ENCODE peak calls at places on chromosomes 11 and 22, in ten cellular contexts. H is heart right ventricle, Z is adrenal gland, L is WTC11, T is tibial artery, M is GM13977, A is dorsolateral prefrontal cortex, O is glutamatergic neuron, E is AG10803, Y is lower leg skin. Q is an unnamed sample.

GRCh38 chr11:74849525-74850391 is 99.1 kb downstream of the XRRA1 start:
- DNase-seq in Y (no peak), Z (no peak), A (no peak), T (no peak), H (peak; percentile 15), M (no peak), O (no peak), L (peak; percentile 56), E (peak; percentile 61), Q (no peak)

GRCh38 chr11:127059286-127060200 is 59.0 kb upstream of the KIRREL3 start:
- DNase-seq in Y (peak; percentile 10), L (no peak), E (peak; percentile 68), A (peak; percentile 57), T (no peak), H (no peak), O (no peak), Z (no peak), M (no peak), Q (no peak)

GRCh38 chr11:94602430-94603372 is 35.5 kb downstream of the PIWIL4 start:
- DNase-seq in L (peak; percentile 42), Y (no peak), O (peak; percentile 74), E (peak; percentile 77), M (peak; percentile 65), A (peak; percentile 65), H (peak; percentile 67), Z (peak; percentile 81), T (peak; percentile 59), Q (no peak)

GRCh38 chr22:39511226-39511625 is 9.1 kb upstream of the ATF4 start:
- DNase-seq in Z (no peak), A (no peak), E (no peak), T (no peak), O (no peak), Y (no peak), H (no peak), M (no peak), L (no peak), Q (no peak)

GRCh38 chr11:2462092-2462985 is 17.5 kb downstream of the KCNQ1 start:
- DNase-seq in M (no peak), Y (peak; percentile 68), T (no peak), H (no peak), Z (no peak), A (no peak), E (no peak), L (no peak), O (no peak), Q (no peak)

GRCh38 chr11:74086242-74086884 is 77.5 kb upstream of the UCP3 start:
- DNase-seq in M (no peak), Y (no peak), T (no peak), E (no peak), H (no peak), A (no peak), O (no peak), Z (no peak), L (no peak), Q (no peak)

GRCh38 chr11:59186130-59186594 is 14.2 kb downstream of the DTX4 start:
- DNase-seq in T (no peak), Y (no peak), L (peak; percentile 68), H (no peak), Z (peak; percentile 29), E (no peak), M (peak; percentile 77), O (peak; percentile 36), A (no peak), Q (peak; percentile 62)

GRCh38 chr11:58769308-58769707 is 37.6 kb upstream of the GLYAT start:
- DNase-seq in E (no peak), O (no peak), T (no peak), H (no peak), M (no peak), Y (no peak), A (no peak), Z (no peak), L (no peak), Q (no peak)

GRCh38 chr11:70089631-70090030 is 11.5 kb downstream of the ANO1 start:
- DNase-seq in M (no peak), L (no peak), T (no peak), E (no peak), H (no peak), Y (no peak), Z (no peak), O (no peak), A (no peak), Q (no peak)

GRCh38 chr11:66469441-66469840 is 2.7 kb downstream of the PELI3 start:
- DNase-seq in L (no peak), T (no peak), H (no peak), Y (no peak), A (no peak), Z (no peak), O (no peak), E (no peak), M (no peak), Q (no peak)

GRCh38 chr11:70757241-70757640 is 358.9 kb downstream of the CTTN start:
- DNase-seq in T (no peak), E (no peak), M (no peak), A (no peak), L (no peak), Y (no peak), O (no peak), H (no peak), Z (no peak), Q (no peak)

DNA sequence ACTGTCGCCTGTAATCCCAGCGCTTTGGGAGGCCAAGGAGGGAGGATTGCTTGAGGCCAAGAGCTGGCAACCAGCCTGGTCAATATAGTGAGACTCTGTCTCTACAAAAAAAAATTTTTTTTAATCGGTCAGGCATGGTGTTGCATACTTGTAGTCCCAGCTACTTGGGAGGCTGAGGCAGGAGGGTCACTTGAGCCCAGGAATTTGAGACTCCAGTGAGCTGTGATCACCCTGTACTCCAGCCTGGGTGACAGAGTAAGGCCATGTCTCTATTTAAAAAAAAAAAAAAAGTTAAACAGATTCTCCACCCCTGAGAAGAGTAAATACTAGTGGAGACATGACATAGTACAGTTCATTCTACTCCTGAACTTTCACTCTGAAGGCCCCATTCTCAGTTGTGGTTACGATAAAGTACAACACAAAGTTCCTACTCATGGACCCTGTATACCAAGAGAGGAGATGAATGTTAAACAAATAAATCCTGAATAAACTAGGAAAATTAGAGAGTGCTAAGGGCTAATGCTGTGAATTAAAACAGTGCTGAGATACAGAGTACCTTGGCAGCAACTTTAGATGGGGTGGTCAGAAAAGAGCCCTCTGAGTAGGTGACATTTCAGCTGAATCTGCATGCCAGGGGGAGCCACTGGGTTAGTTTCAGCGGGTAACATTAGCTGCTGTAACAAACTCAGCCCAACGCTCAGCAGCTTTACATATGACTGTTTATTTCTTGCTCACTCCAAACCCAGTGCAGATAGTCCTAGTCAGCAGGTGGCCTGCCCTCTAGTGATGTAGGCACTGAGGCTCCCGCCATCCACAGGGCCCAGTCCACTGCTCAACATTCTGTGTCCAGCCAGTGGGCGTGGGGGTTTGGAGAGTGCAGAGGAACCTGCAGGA is 75.1 kb downstream of the DBX1 start:
- DNase-seq in Z (no peak), Y (no peak), H (no peak), O (no peak), T (no peak), M (no peak), A (no peak), L (no peak), E (no peak), Q (no peak)
- TF ChIP-seq CTCF in Z (no peak), Y (no peak), H (no peak), O (no peak), T (no peak), M (no peak), A (no peak), L (no peak), E (no peak), Q (no peak)

GRCh38 chr11:9384535-9385287 is at the start of gene IPO7:
- DNase-seq in T (peak; percentile 89), M (peak; percentile 95), A (peak; percentile 93), L (peak; percentile 90), H (peak; percentile 90), Y (peak; percentile 97), E (peak; percentile 90), Z (peak; percentile 94), O (peak; percentile 89), Q (peak; percentile 84)
- TF ChIP-seq CTCF in T (no peak), M (no peak), A (no peak), L (no peak), H (no peak), Y (no peak), E (peak; percentile 52), Z (no peak), O (no peak), Q (peak; percentile 42)

DNA sequence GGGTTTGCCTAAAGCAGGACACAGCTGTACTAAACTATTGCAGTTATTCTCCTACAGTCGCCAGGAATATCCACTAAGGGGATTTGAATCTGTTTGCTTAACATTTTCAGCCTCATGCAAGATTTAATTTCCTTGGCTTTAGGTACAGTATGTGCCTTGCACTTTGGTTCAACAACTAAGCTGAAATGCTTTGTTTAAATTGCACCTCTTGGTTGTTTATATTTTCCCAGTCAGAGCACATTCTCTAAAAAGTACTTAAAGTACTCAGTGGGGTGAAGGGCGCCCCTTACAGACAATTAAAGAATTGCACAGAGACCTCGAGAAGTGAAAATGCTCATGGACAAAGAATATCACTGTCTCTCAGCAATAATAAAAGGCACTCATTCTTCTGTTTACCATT is 107.8 kb upstream of the MTNR1B start:
- DNase-seq in H (no peak), O (no peak), E (no peak), Z (no peak), A (no peak), Y (no peak), M (no peak), L (no peak), T (no peak), Q (no peak)
- TF ChIP-seq CTCF in H (no peak), O (no peak), E (no peak), Z (no peak), A (no peak), Y (no peak), M (no peak), L (peak; percentile 34), T (no peak), Q (peak; percentile 25)

DNA sequence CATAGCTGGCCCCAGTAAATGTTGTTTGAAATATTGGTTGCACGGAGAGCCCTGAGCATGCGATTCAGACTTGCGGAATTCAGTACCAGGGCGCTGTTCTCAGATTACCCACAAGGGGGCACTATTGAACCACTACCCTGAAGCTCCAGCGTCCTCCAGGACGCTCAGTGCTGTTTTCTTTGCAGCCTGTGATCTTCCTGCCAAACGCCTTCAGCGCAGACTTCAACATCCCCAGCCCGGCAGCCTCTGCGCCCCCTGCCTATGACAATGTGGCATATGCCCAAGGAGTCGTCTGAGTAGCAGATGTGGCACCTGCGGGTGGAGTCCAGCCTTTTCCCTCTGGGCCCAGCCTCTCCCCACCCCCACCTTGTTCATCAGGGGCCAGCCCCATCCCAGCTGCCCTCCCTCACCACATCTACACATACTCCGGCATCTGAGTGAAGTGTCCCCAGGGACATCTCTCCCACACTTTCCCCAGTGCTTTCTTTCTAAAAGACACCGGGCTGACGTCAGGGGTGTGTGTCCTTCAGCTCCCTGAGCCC is 9.6 kb upstream of the MS4A10 start:
- DNase-seq in T (peak; percentile 86), A (peak; percentile 71), M (peak; percentile 88), Z (peak; percentile 93), L (peak; percentile 93), O (peak; percentile 88), E (peak; percentile 84), Y (peak; percentile 93), H (peak; percentile 89), Q (peak; percentile 93)
- TF ChIP-seq CTCF in T (peak; percentile 88), A (peak; percentile 92), M (peak; percentile 77), Z (peak; percentile 88), L (peak; percentile 89), O (peak; percentile 95), E (peak; percentile 92), Y (peak; percentile 21), H (peak; percentile 92), Q (peak; percentile 95)

Q was measured in neural crest cell.